ENCODE peak calls at places on chromosomes 1 and 21, in four cellular contexts. S is WTC11, Z is Calu3, H is ovary. G is an unnamed sample.

GRCh38 chr1:228058981-228059535 is 23.4 kb upstream of the ARF1 start:
- DNase-seq in Z (no peak), H (no peak), S (no peak), G (no peak)

GRCh38 chr1:205961970-205962820 is 18.9 kb upstream of the SLC26A9 start:
- DNase-seq in Z (peak), H (no peak), S (no peak), G (no peak)

GRCh38 chr21:46622226-46622625 is 13.2 kb upstream of the PRMT2 start:
- DNase-seq in Z (peak), H (peak), S (no peak), G (no peak)

GRCh38 chr21:46486481-46487000 is 27.9 kb downstream of the DIP2A start:
- DNase-seq in H (no peak), Z (no peak), S (no peak), G (no peak)

GRCh38 chr1:63873751-63874150 is 99.9 kb downstream of the ROR1 start:
- DNase-seq in H (no peak), Z (no peak), S (no peak), G (no peak)

GRCh38 chr21:19048088-19048672 is 644.6 kb upstream of the TMPRSS15 start:
- DNase-seq in H (no peak), S (no peak), Z (no peak), G (no peak)

GRCh38 chr1:25703671-25704637 is 87.4 kb downstream of the MAN1C1 start:
- DNase-seq in Z (no peak), S (no peak), H (no peak), G (no peak)

GRCh38 chr1:232267837-232268598 is 361.9 kb downstream of the SIPA1L2 start:
- DNase-seq in S (no peak), Z (no peak), H (no peak), G (no peak)

GRCh38 chr1:30877205-30877912 is 31.2 kb downstream of the SDC3 start:
- DNase-seq in S (no peak), H (peak), Z (no peak), G (no peak)

GRCh38 chr1:155316922-155317321 is 3.8 kb upstream of the RUSC1 start:
- DNase-seq in H (no peak), Z (no peak), S (no peak), G (no peak)

GRCh38 chr1:183306317-183307042 is 111.7 kb downstream of the NMNAT2 start:
- DNase-seq in S (no peak), Z (no peak), H (no peak), G (no peak)
- TF ChIP-seq CTCF in S (peak), Z (peak), H (no peak), G (no peak)

GRCh38 chr1:207076181-207076949 is 12.3 kb upstream of the C4BPB start:
- DNase-seq in S (no peak), Z (no peak), H (no peak), G (no peak)

GRCh38 chr1:207077012-207077411 is 11.6 kb upstream of the C4BPB start:
- DNase-seq in S (no peak), Z (no peak), H (no peak), G (no peak)

GRCh38 chr1:207071426-207071825 is 17.2 kb upstream of the C4BPB start:
- DNase-seq in S (no peak), H (no peak), Z (no peak), G (no peak)

GRCh38 chr1:207072241-207072640 is 16.4 kb upstream of the C4BPB start:
- DNase-seq in H (no peak), Z (no peak), S (no peak), G (no peak)

DNA sequence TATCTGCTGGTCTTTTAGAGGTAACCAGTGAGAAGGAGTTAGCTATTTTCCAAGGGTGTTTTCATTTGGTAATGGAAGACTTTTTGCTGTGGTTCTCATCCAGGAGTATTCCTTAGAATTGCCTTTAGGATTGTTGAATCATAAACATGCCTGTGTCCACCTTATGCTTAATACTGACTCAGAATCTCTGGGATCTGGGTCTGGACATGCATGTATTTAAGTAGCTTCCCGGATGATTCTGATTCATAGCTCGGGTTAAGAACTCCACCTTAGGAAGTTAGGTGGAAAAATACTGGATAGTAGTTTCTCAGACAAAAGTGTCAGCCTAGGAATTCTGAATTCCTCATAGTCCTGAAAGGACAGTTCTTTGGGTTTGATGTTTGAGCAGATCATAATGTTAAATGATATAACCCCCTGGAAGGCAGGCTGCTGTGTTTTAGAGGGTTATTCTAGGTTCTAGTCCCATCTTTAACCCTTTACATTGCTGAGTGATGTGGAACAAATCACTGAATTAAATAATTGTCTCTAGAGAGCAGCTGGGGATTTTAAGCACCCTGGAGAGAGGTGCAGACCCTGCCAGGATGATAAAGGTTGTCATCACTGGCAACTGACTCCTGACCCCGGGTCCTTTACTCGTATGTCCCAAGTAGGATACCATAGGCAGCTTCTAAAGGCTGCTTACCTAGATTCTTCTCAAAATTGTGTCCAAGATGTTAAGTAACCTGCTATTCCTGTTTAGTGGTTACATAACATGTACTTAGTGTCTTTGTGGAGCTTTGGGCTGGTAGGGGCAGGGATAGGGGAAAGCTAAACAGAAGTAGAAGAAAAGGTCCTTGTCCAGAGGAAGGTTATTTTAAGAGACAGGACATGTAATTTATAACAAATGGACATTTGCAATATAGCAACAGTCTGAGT is 14.5 kb upstream of the C4BPB start:
- DNase-seq in H (no peak), S (no peak), Z (no peak), G (no peak)
- TF ChIP-seq CTCF in H (no peak), S (no peak), Z (no peak), G (no peak)

GRCh38 chr1:178739285-178740045 is 14.4 kb downstream of the RALGPS2 start:
- DNase-seq in Z (no peak), S (no peak), H (no peak), G (no peak)

GRCh38 chr1:178738780-178739179 is 13.7 kb downstream of the RALGPS2 start:
- DNase-seq in Z (no peak), H (no peak), S (no peak), G (no peak)

GRCh38 chr1:178733972-178734371 is 8.9 kb downstream of the RALGPS2 start:
- DNase-seq in H (no peak), S (no peak), Z (no peak), G (no peak)
- TF ChIP-seq CTCF in H (no peak), S (peak), Z (no peak), G (no peak)

DNA sequence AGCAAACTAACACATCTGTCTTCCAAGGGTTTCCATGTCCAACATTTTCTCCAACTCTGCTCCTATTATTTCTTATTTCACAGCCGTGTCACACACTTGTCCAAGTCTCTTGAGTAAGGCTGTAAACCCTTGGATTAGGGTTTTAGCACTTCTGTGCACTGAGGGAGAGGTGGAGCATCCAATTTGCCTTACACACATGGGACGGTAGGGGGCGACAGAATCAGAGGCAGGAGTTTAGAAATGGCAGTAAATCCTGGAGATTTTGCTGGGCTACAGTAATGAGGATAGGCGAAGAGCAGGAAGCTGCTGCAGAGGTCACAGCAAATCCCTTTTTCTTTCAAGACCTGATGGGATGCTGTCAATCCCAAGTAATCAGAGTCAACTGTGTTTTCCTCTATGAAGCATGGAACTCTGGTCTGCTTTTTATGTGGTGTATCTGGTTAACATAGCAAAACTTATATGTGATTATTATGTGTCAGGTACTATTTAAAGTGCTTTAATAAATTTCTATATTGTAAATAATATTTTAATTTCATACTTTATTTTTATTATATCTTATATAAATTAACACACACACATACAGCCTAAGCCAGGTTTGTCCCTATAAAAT is 15.4 kb upstream of the LCE5A start:
- DNase-seq in S (no peak), H (no peak), Z (peak), G (no peak)
- TF ChIP-seq CTCF in S (peak), H (no peak), Z (peak), G (no peak)

GRCh38 chr1:237953238-237953637 is 62.5 kb upstream of the ZP4 start:
- DNase-seq in H (no peak), Z (no peak), S (no peak), G (no peak)
- TF ChIP-seq CTCF in H (no peak), Z (no peak), S (no peak), G (no peak)

DNA sequence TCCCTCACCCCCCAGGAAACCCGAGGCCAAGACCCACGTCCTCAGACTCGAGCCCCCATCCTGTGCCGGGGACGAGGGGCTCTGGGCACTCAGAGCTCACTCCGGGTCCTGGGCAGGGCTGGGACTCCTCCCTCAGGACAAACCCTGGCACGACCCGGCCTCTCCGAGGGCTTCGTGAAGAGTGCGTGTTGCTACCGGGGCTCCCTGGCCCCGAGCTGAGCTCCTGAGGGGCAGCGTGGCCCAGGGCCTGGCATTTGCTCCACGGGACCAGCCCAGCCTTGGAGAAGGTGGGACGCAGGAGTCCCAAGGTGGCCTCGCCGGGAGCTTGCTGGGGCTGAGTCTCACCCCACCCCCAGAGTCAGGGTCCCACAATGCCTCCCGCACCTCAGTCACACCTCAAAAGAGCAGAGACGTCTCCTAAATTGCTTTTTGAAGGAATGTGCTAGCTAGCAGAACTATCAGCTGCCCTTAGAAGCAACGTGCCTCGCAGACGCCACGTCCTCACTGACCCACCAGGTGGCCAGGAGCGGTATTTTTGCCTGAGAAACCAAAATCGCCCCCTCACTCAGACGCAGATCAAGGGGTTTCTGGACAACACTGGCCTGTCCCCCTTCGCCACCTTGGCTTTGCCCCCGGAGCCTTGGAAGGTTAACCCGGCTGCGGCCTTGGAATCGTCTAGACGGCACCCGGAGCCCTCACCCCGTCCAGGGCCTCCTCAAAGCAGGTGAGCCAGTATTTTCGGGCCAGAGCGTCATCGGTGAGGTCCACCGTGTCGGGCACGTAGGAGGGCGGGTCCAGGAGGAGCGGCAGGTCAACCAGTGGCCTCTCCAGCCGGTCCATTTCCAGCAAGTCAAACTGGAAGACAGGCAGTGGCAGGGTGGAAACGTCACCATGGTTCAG is 11.3 kb downstream of the PANK4 start:
- DNase-seq in H (no peak), S (no peak), Z (no peak), G (no peak)
- TF ChIP-seq CTCF in H (no peak), S (no peak), Z (no peak), G (no peak)

GRCh38 chr21:17931080-17931479 is 111.9 kb upstream of the C21orf91 start:
- DNase-seq in Z (no peak), S (no peak), H (no peak), G (no peak)
- TF ChIP-seq CTCF in Z (no peak), S (peak), H (no peak), G (no peak)

DNA sequence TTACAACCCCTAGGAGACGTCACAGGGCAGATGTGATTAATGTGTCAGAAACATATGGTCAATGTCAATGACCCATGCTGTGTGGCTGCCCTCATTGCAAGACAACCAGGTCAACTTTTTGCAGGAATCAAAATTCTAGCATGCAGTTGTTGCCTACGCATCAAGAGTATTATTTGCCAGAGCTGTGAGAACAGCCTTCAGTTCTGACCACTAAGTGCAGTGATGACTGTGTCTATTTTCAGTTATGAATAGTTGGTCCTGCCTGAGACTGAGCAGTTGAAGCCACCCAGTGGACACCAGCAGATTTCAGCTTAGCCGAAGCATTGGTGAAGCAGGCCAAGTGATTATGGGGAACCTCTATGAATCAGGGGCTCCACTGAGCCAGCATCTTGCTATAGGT is 47.3 kb downstream of the LYPLAL1 start:
- DNase-seq in Z (no peak), H (no peak), S (no peak), G (no peak)
- TF ChIP-seq CTCF in Z (no peak), H (no peak), S (no peak), G (no peak)

GRCh38 chr1:187928717-187929116 is 1100.0 kb downstream of the PLA2G4A start:
- DNase-seq in S (no peak), Z (no peak), H (no peak), G (no peak)

GRCh38 chr1:187924252-187924651 is 1095.5 kb downstream of the PLA2G4A start:
- DNase-seq in Z (no peak), S (no peak), H (no peak), G (no peak)

GRCh38 chr1:187931781-187932180 is 1103.0 kb downstream of the PLA2G4A start:
- DNase-seq in S (no peak), Z (no peak), H (no peak), G (no peak)

GRCh38 chr1:187933562-187934419 is 1105.0 kb downstream of the PLA2G4A start:
- DNase-seq in H (no peak), Z (no peak), S (no peak), G (no peak)

GRCh38 chr1:187928288-187928687 is 1099.5 kb downstream of the PLA2G4A start:
- DNase-seq in H (no peak), S (peak), Z (peak), G (no peak)
- TF ChIP-seq CTCF in H (no peak), S (peak), Z (no peak), G (no peak)

DNA sequence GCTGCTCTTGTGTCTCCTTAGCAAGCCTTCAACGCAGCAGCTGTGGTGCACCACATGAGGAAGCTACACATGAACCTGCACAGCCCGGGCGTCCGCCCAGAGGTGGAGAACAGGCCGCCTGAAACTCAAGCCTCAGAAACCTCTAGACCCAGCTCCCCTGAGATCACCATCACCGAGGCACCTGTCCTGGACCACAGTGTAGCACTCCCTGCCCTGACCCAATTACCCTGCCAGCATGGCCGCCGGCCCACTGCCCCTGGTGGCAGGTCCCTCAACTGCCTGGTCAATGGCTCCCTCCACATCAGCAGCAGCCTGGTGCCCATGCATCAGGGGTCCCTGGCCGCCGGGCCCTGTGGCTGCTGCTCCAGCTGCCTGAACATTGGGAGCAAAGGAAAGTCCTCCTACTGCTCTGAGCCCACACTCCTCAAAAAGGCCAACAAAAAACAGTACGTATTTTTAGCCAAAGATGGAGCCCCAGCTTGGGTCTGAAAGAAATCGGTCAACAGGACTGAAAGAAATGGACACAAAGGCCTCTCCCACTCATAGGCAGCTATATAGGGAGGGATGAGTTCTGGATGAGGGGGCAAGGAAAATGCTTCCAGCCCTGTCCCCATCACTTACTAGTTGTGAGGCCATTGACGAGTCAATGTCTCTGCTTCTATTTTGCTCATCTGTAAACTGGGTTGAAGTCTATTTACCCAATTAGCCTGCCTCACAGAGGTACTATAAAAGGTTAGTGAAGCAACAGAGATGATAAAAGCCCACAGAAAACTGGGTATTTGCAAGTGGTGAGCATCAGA is 28.5 kb downstream of the CAMK1G start:
- DNase-seq in H (no peak), Z (peak), S (no peak), G (no peak)
- TF ChIP-seq CTCF in H (no peak), Z (peak), S (no peak), G (no peak)